ENCODE peak calls at places on chromosomes 1 and 21, in four cellular contexts. Y is IMR-90, G is BE2C, H is mesenchymal stem cell. J is an unnamed sample.

GRCh38 chr1:234768569-234769283 is 158.7 kb upstream of the IRF2BP2 start:
- DNase-seq in Y (no peak), G (no peak), H (no peak), J (no peak)

GRCh38 chr21:38787461-38788274 is 18.1 kb upstream of the ETS2 start:
- DNase-seq in Y (peak; percentile 76), G (peak; percentile 62), H (peak; percentile 86), J (no peak)

GRCh38 chr1:156663178-156663577 is 14.0 kb downstream of the NES start:
- DNase-seq in Y (peak; percentile 79), G (no peak), H (peak; percentile 68), J (peak; percentile 61)

GRCh38 chr1:12012560-12013316 is 6.6 kb upstream of the MIIP start:
- DNase-seq in Y (no peak), G (no peak), H (no peak), J (no peak)

GRCh38 chr21:32909393-32909792 is 116.3 kb upstream of the OLIG2 start:
- DNase-seq in Y (no peak), G (no peak), H (no peak), J (no peak)

GRCh38 chr1:8018492-8019228 is 7.4 kb downstream of the ERRFI1 start:
- DNase-seq in Y (no peak), G (no peak), H (peak; percentile 28), J (no peak)

GRCh38 chr1:79100385-79100784 is 93.9 kb upstream of the ADGRL4 start:
- DNase-seq in Y (peak; percentile 87), G (no peak), H (peak; percentile 53), J (peak; percentile 35)

GRCh38 chr1:89454845-89455521 is 69.6 kb upstream of the LRRC8B start:
- DNase-seq in Y (peak; percentile 44), G (peak; percentile 32), H (peak; percentile 58), J (peak; percentile 39)

GRCh38 chr1:204506091-204506968 is 9.9 kb upstream of the MDM4 start:
- DNase-seq in Y (peak; percentile 95), G (peak; percentile 74), H (peak; percentile 96), J (peak; percentile 85)

GRCh38 chr21:29335720-29336119 is 37.0 kb downstream of the BACH1 start:
- DNase-seq in Y (peak; percentile 61), G (no peak), H (no peak), J (peak; percentile 38)

GRCh38 chr1:63969461-63969893 is 195.7 kb downstream of the ROR1 start:
- DNase-seq in Y (peak; percentile 12), G (no peak), H (no peak), J (no peak)

GRCh38 chr21:35390013-35390776 is 341.1 kb upstream of the RUNX1 start:
- DNase-seq in Y (peak; percentile 79), G (no peak), H (peak; percentile 68), J (peak; percentile 44)

GRCh38 chr1:31111290-31111951 is 45.9 kb upstream of the PUM1 start:
- DNase-seq in Y (peak; percentile 34), G (no peak), H (peak; percentile 56), J (no peak)

GRCh38 chr1:40475268-40475667 is 1.8 kb upstream of the ZFP69 start:
- DNase-seq in Y (no peak), G (no peak), H (no peak), J (no peak)
- H3K9me3 ChIP-seq in Y (peaks cover 16% of the 10 kb centered on the region), G (no peaks in the 10 kb centered on the region), H (peaks cover 51% of the 10 kb centered on the region), J (peaks cover 4% of the 10 kb centered on the region)

DNA sequence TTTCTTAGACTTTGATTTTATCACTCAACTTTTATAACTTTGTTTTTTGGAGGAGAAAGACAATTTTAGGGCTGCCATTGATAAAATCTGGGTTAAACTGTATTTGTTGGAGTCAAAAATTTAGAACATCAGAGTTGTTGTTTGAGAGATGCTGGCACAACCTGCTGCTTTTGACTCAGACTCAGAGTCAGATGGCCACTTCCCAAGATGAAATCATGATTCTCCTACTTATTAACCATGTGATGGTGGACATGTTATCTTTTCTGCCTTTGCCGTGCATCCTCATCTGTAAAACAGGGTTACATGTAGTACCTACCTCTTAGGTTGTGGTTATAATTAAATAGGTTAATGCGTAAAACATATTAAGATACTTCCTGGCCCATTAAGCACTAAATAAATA is 71.2 kb downstream of the PLA2G4A start:
- DNase-seq in Y (no peak), G (no peak), H (no peak), J (no peak)
- H3K9me3 ChIP-seq in Y (no peaks in the 10 kb centered on the region), G (no peaks in the 10 kb centered on the region), H (no peaks in the 10 kb centered on the region), J (no peaks in the 10 kb centered on the region)

GRCh38 chr1:247942624-247943023 is 6.0 kb upstream of the OR2L8 start:
- DNase-seq in Y (no peak), G (no peak), H (no peak), J (no peak)
- H3K9me3 ChIP-seq in Y (no peaks in the 10 kb centered on the region), G (no peaks in the 10 kb centered on the region), H (peaks cover 31% of the 10 kb centered on the region), J (no peaks in the 10 kb centered on the region)

GRCh38 chr21:27535188-27535587 is 568.3 kb upstream of the ADAMTS5 start:
- DNase-seq in Y (no peak), G (no peak), H (no peak), J (no peak)
- H3K9me3 ChIP-seq in Y (no peaks in the 10 kb centered on the region), G (no peaks in the 10 kb centered on the region), H (no peaks in the 10 kb centered on the region), J (no peaks in the 10 kb centered on the region)

GRCh38 chr21:22106720-22107410 is 1108.7 kb downstream of the NCAM2 start:
- DNase-seq in Y (no peak), G (no peak), H (no peak), J (no peak)
- H3K9me3 ChIP-seq in Y (no peaks in the 10 kb centered on the region), G (no peaks in the 10 kb centered on the region), H (peaks cover 13% of the 10 kb centered on the region), J (no peaks in the 10 kb centered on the region)

GRCh38 chr1:111738133-111738435 is 1.1 kb downstream of the INKA2 start:
- DNase-seq in Y (no peak), G (no peak), H (no peak), J (no peak)
- H3K9me3 ChIP-seq in Y (no peaks in the 10 kb centered on the region), G (no peaks in the 10 kb centered on the region), H (no peaks in the 10 kb centered on the region), J (no peaks in the 10 kb centered on the region)

GRCh38 chr1:5333326-5333725 is 658.9 kb downstream of the NPHP4 start:
- DNase-seq in Y (no peak), G (no peak), H (no peak), J (no peak)
- H3K9me3 ChIP-seq in Y (peaks cover 43% of the 10 kb centered on the region), G (no peaks in the 10 kb centered on the region), H (peaks cover 7% of the 10 kb centered on the region), J (no peaks in the 10 kb centered on the region)

DNA sequence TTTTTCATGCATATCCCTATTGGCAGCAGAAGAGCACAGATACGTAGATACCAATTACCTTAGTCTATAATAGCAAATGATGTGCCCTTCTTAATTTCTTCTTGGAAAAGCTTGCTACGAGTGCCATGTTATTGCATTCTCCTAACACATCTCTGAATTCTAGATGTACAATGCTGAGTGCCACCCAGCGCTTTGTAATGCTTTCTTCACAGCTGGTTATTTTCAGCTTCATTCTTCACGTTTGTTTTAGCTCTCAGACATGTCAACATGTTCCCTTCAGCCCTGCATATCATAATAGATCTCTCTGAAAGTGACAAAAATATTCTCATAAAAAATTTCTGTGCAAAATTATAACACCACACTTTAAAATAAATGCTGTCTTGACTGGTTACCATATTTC is 981.2 kb downstream of the TTLL7 start:
- DNase-seq in Y (no peak), G (no peak), H (no peak), J (peak; percentile 67)
- H3K9me3 ChIP-seq in Y (peaks cover under 1% of the 10 kb centered on the region), G (no peaks in the 10 kb centered on the region), H (peaks cover 14% of the 10 kb centered on the region), J (no peaks in the 10 kb centered on the region)

GRCh38 chr1:227697321-227697864 is 37.7 kb downstream of the JMJD4 start:
- DNase-seq in Y (no peak), G (no peak), H (no peak), J (no peak)
- H3K9me3 ChIP-seq in Y (peaks cover 7% of the 10 kb centered on the region), G (no peaks in the 10 kb centered on the region), H (peaks cover 57% of the 10 kb centered on the region), J (no peaks in the 10 kb centered on the region)

DNA sequence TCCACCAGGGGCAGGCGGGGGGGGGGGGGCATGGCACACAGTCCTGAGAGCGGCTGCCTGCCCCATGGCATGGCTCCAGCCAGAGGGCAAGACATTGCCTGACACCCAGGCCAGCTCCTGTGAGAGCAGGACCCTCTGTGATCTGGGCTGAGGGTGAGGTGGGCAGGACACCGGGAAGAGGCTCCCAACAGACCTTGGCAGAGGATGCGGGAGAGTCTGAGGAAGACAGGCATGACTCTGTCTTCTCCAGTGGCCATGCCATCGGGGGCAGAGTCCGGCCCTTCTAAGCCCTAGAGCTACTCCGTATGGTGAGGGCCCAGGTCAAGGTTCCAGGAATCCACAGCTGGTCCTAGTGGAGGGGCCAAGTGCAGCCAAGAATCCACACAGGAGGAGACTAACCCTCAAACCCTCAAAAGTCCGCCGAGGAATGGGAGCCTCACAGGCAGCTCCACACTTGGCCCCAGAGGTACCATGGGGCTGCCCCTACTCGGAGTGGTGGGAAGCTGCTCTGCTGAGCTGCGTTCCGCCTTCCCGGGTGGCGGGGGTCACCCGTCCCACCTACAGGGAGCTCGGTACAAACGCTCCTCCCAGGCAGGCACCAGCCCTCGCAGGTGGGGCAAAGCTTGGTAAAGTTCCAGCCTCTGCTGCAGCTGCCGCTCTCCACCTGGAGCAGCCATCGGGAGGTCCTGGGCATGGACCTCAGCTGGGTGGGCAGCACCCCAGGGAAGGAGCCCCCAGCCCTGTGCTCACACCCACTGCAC is 6.5 kb downstream of the ACTRT2 start:
- DNase-seq in Y (no peak), G (no peak), H (no peak), J (no peak)
- H3K9me3 ChIP-seq in Y (peaks cover 62% of the 10 kb centered on the region), G (no peaks in the 10 kb centered on the region), H (no peaks in the 10 kb centered on the region), J (no peaks in the 10 kb centered on the region)

J was measured in cardiac muscle cell.